ENCODE peak calls at places on chromosome 6, in six cellular contexts. One of them, this sample, is unnamed.

GRCh38 chr6:119348308-119349040 is 1.1 kb downstream of the MAN1A1 start:
- DNase-seq in CD8-positive, alpha-beta T cell: peak; percentile 38
- DNase-seq in mammary epithelial cell: no peak
- DNase-seq in body of pancreas: peak; percentile 37
- DNase-seq in left ventricle myocardium inferior: peak; percentile 24
- DNase-seq in brain microvascular endothelial cell: no peak
- DNase-seq in this sample: peak; percentile 56

GRCh38 chr6:114210467-114210866 is 132.4 kb downstream of the HS3ST5 start:
- DNase-seq in mammary epithelial cell: no peak
- DNase-seq in left ventricle myocardium inferior: no peak
- DNase-seq in body of pancreas: no peak
- DNase-seq in CD8-positive, alpha-beta T cell: no peak
- DNase-seq in brain microvascular endothelial cell: no peak
- DNase-seq in this sample: no peak

GRCh38 chr6:3795836-3796395 is 44.4 kb upstream of the PXDC1 start:
- DNase-seq in mammary epithelial cell: no peak
- DNase-seq in CD8-positive, alpha-beta T cell: no peak
- DNase-seq in brain microvascular endothelial cell: no peak
- DNase-seq in left ventricle myocardium inferior: no peak
- DNase-seq in body of pancreas: no peak
- DNase-seq in this sample: no peak

GRCh38 chr6:150006961-150007464 is 18.3 kb downstream of the RAET1L start:
- DNase-seq in mammary epithelial cell: no peak
- DNase-seq in brain microvascular endothelial cell: no peak
- DNase-seq in body of pancreas: no peak
- DNase-seq in left ventricle myocardium inferior: no peak
- DNase-seq in CD8-positive, alpha-beta T cell: peak; percentile 55
- DNase-seq in this sample: peak; percentile 35

GRCh38 chr6:53979468-53980067 is 131.7 kb upstream of the MLIP start:
- DNase-seq in mammary epithelial cell: no peak
- DNase-seq in left ventricle myocardium inferior: no peak
- DNase-seq in brain microvascular endothelial cell: peak; percentile 39
- DNase-seq in body of pancreas: no peak
- DNase-seq in CD8-positive, alpha-beta T cell: no peak
- DNase-seq in this sample: no peak

GRCh38 chr6:16420715-16421461 is 182.5 kb downstream of the GMPR start:
- DNase-seq in CD8-positive, alpha-beta T cell: peak; percentile 33
- DNase-seq in body of pancreas: no peak
- DNase-seq in left ventricle myocardium inferior: no peak
- DNase-seq in brain microvascular endothelial cell: peak; percentile 50
- DNase-seq in mammary epithelial cell: no peak
- DNase-seq in this sample: peak; percentile 88

GRCh38 chr6:30169658-30170614 is 6.6 kb downstream of the TRIM15 start:
- DNase-seq in body of pancreas: no peak
- DNase-seq in CD8-positive, alpha-beta T cell: no peak
- DNase-seq in mammary epithelial cell: peak; percentile 41
- DNase-seq in brain microvascular endothelial cell: peak; percentile 47
- DNase-seq in left ventricle myocardium inferior: no peak
- DNase-seq in this sample: no peak

GRCh38 chr6:71211799-71212198 is 76.8 kb upstream of the OGFRL1 start:
- DNase-seq in mammary epithelial cell: no peak
- DNase-seq in body of pancreas: no peak
- DNase-seq in CD8-positive, alpha-beta T cell: no peak
- DNase-seq in left ventricle myocardium inferior: no peak
- DNase-seq in brain microvascular endothelial cell: no peak
- DNase-seq in this sample: no peak

GRCh38 chr6:16271415-16271814 is 33.0 kb downstream of the GMPR start:
- DNase-seq in mammary epithelial cell: no peak
- DNase-seq in CD8-positive, alpha-beta T cell: no peak
- DNase-seq in left ventricle myocardium inferior: no peak
- DNase-seq in brain microvascular endothelial cell: no peak
- DNase-seq in body of pancreas: no peak
- DNase-seq in this sample: no peak

GRCh38 chr6:122114733-122115132 is 284.7 kb upstream of the HSF2 start:
- DNase-seq in CD8-positive, alpha-beta T cell: no peak
- DNase-seq in left ventricle myocardium inferior: no peak
- DNase-seq in body of pancreas: no peak
- DNase-seq in mammary epithelial cell: no peak
- DNase-seq in brain microvascular endothelial cell: no peak
- DNase-seq in this sample: no peak

GRCh38 chr6:2800552-2801316 is 35.5 kb downstream of the WRNIP1 start:
- DNase-seq in brain microvascular endothelial cell: no peak
- DNase-seq in body of pancreas: no peak
- DNase-seq in left ventricle myocardium inferior: no peak
- DNase-seq in mammary epithelial cell: no peak
- DNase-seq in CD8-positive, alpha-beta T cell: no peak
- DNase-seq in this sample: no peak

GRCh38 chr6:111250743-111251406 is 163.6 kb downstream of the SLC16A10 start:
- DNase-seq in CD8-positive, alpha-beta T cell: no peak
- DNase-seq in left ventricle myocardium inferior: no peak
- DNase-seq in body of pancreas: no peak
- DNase-seq in mammary epithelial cell: no peak
- DNase-seq in brain microvascular endothelial cell: no peak
- DNase-seq in this sample: no peak

GRCh38 chr6:30646450-30647038 is 389 bp upstream of the C6orf136 start:
- DNase-seq in mammary epithelial cell: no peak
- DNase-seq in left ventricle myocardium inferior: peak; percentile 95
- DNase-seq in body of pancreas: peak; percentile 92
- DNase-seq in brain microvascular endothelial cell: peak; percentile 89
- DNase-seq in CD8-positive, alpha-beta T cell: peak; percentile 92
- DNase-seq in this sample: no peak

GRCh38 chr6:129671442-129672344 is 38.3 kb downstream of the ARHGAP18 start:
- DNase-seq in mammary epithelial cell: no peak
- DNase-seq in CD8-positive, alpha-beta T cell: peak; percentile 35
- DNase-seq in body of pancreas: no peak
- DNase-seq in brain microvascular endothelial cell: no peak
- DNase-seq in left ventricle myocardium inferior: no peak
- DNase-seq in this sample: peak; percentile 65

GRCh38 chr6:47651505-47651944 is 46.9 kb upstream of the ADGRF4 start:
- DNase-seq in body of pancreas: no peak
- DNase-seq in left ventricle myocardium inferior: no peak
- DNase-seq in mammary epithelial cell: peak; percentile 74
- DNase-seq in brain microvascular endothelial cell: peak; percentile 54
- DNase-seq in CD8-positive, alpha-beta T cell: no peak
- DNase-seq in this sample: no peak

GRCh38 chr6:100202417-100203194 is 208.6 kb upstream of the MCHR2 start:
- DNase-seq in left ventricle myocardium inferior: no peak
- DNase-seq in mammary epithelial cell: peak; percentile 90
- DNase-seq in CD8-positive, alpha-beta T cell: no peak
- DNase-seq in brain microvascular endothelial cell: peak; percentile 83
- DNase-seq in body of pancreas: no peak
- DNase-seq in this sample: no peak

GRCh38 chr6:166621114-166621540 is 5.9 kb downstream of the RPS6KA2 start:
- DNase-seq in body of pancreas: no peak
- DNase-seq in CD8-positive, alpha-beta T cell: no peak
- DNase-seq in brain microvascular endothelial cell: no peak
- DNase-seq in left ventricle myocardium inferior: no peak
- DNase-seq in mammary epithelial cell: no peak
- DNase-seq in this sample: no peak

GRCh38 chr6:169971171-169971861 is 219.9 kb downstream of the ERMARD start:
- DNase-seq in brain microvascular endothelial cell: no peak
- DNase-seq in body of pancreas: peak; percentile 7
- DNase-seq in mammary epithelial cell: no peak
- DNase-seq in CD8-positive, alpha-beta T cell: no peak
- DNase-seq in left ventricle myocardium inferior: peak; percentile 7
- DNase-seq in this sample: no peak

GRCh38 chr6:167863897-167864296 is 37.2 kb downstream of the AFDN start:
- DNase-seq in left ventricle myocardium inferior: no peak
- DNase-seq in brain microvascular endothelial cell: no peak
- DNase-seq in mammary epithelial cell: no peak
- DNase-seq in CD8-positive, alpha-beta T cell: no peak
- DNase-seq in body of pancreas: no peak
- DNase-seq in this sample: no peak

GRCh38 chr6:149208071-149208670 is 109.3 kb upstream of the TAB2 start:
- DNase-seq in mammary epithelial cell: no peak
- DNase-seq in brain microvascular endothelial cell: no peak
- DNase-seq in CD8-positive, alpha-beta T cell: no peak
- DNase-seq in body of pancreas: no peak
- DNase-seq in left ventricle myocardium inferior: no peak
- DNase-seq in this sample: no peak

GRCh38 chr6:71965404-71965803 is 79.1 kb downstream of the RIMS1 start:
- DNase-seq in CD8-positive, alpha-beta T cell: no peak
- DNase-seq in body of pancreas: no peak
- DNase-seq in mammary epithelial cell: no peak
- DNase-seq in brain microvascular endothelial cell: no peak
- DNase-seq in left ventricle myocardium inferior: no peak
- DNase-seq in this sample: peak; percentile 27

GRCh38 chr6:83068628-83069027 is 1.2 kb downstream of the DOP1A start:
- DNase-seq in brain microvascular endothelial cell: no peak
- DNase-seq in body of pancreas: no peak
- DNase-seq in mammary epithelial cell: no peak
- DNase-seq in left ventricle myocardium inferior: no peak
- DNase-seq in CD8-positive, alpha-beta T cell: no peak
- DNase-seq in this sample: no peak

GRCh38 chr6:15332441-15332840 is 86.6 kb downstream of the JARID2 start:
- DNase-seq in mammary epithelial cell: no peak
- DNase-seq in left ventricle myocardium inferior: no peak
- DNase-seq in body of pancreas: no peak
- DNase-seq in brain microvascular endothelial cell: no peak
- DNase-seq in CD8-positive, alpha-beta T cell: no peak
- DNase-seq in this sample: no peak

GRCh38 chr6:34584694-34585093 is 28.6 kb upstream of the SPDEF start:
- DNase-seq in CD8-positive, alpha-beta T cell: no peak
- DNase-seq in body of pancreas: no peak
- DNase-seq in mammary epithelial cell: no peak
- DNase-seq in left ventricle myocardium inferior: no peak
- DNase-seq in brain microvascular endothelial cell: no peak
- DNase-seq in this sample: no peak

GRCh38 chr6:167704396-167704801 is 122.3 kb upstream of the AFDN start:
- DNase-seq in mammary epithelial cell: no peak
- DNase-seq in body of pancreas: no peak
- DNase-seq in left ventricle myocardium inferior: no peak
- DNase-seq in CD8-positive, alpha-beta T cell: no peak
- DNase-seq in brain microvascular endothelial cell: no peak
- DNase-seq in this sample: no peak

DNA sequence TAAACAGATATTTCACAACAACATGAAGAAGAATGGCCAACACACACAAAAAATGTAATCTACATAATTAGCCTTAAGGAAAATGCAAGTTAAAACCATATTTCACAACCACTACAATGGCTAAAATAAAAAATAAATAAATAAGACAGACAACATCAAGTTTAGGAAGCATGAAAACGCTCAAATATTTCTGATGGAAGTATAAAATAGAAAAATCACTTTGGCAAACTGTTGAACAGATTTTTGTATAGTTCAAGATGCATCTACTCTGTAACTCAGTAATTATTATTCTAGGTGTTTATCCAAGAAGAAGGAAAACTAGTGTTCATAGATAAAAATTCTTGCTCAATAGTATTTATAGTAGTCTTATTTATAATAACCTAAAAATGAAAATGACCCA is 1410.1 kb upstream of the ADGRB3 start:
- DNase-seq in brain microvascular endothelial cell: no peak
- DNase-seq in left ventricle myocardium inferior: no peak
- DNase-seq in body of pancreas: no peak
- DNase-seq in mammary epithelial cell: no peak
- DNase-seq in CD8-positive, alpha-beta T cell: no peak
- DNase-seq in this sample: no peak
- H3K27me3 ChIP-seq in brain microvascular endothelial cell: no peaks in the 10 kb centered on the region
- H3K27me3 ChIP-seq in left ventricle myocardium inferior: no peaks in the 10 kb centered on the region
- H3K27me3 ChIP-seq in body of pancreas: no peaks in the 10 kb centered on the region
- H3K27me3 ChIP-seq in mammary epithelial cell: no peaks in the 10 kb centered on the region
- H3K27me3 ChIP-seq in CD8-positive, alpha-beta T cell: no peaks in the 10 kb centered on the region
- H3K27me3 ChIP-seq in this sample: no peaks in the 10 kb centered on the region

GRCh38 chr6:144007455-144007778 is 642 bp downstream of the PLAGL1 start:
- DNase-seq in body of pancreas: no peak
- DNase-seq in CD8-positive, alpha-beta T cell: no peak
- DNase-seq in mammary epithelial cell: peak; percentile 7
- DNase-seq in brain microvascular endothelial cell: no peak
- DNase-seq in left ventricle myocardium inferior: no peak
- DNase-seq in this sample: no peak

GRCh38 chr6:144012534-144012933 is 4.5 kb upstream of the PLAGL1 start:
- DNase-seq in brain microvascular endothelial cell: peak; percentile 16
- DNase-seq in mammary epithelial cell: peak; percentile 14
- DNase-seq in CD8-positive, alpha-beta T cell: no peak
- DNase-seq in left ventricle myocardium inferior: no peak
- DNase-seq in body of pancreas: no peak
- DNase-seq in this sample: no peak

GRCh38 chr6:144006731-144007454 is 1.2 kb downstream of the PLAGL1 start:
- DNase-seq in mammary epithelial cell: peak; percentile 49
- DNase-seq in body of pancreas: no peak
- DNase-seq in brain microvascular endothelial cell: peak; percentile 56
- DNase-seq in CD8-positive, alpha-beta T cell: no peak
- DNase-seq in left ventricle myocardium inferior: no peak
- DNase-seq in this sample: no peak

GRCh38 chr6:144007779-144008500 is at the start of gene PLAGL1:
- DNase-seq in body of pancreas: peak; percentile 72
- DNase-seq in mammary epithelial cell: peak; percentile 57
- DNase-seq in brain microvascular endothelial cell: peak; percentile 31
- DNase-seq in CD8-positive, alpha-beta T cell: peak; percentile 8
- DNase-seq in left ventricle myocardium inferior: peak; percentile 72
- DNase-seq in this sample: peak; percentile 18

GRCh38 chr6:144008501-144009245 is 614 bp upstream of the PLAGL1 start:
- DNase-seq in brain microvascular endothelial cell: no peak
- DNase-seq in left ventricle myocardium inferior: no peak
- DNase-seq in mammary epithelial cell: no peak
- DNase-seq in CD8-positive, alpha-beta T cell: no peak
- DNase-seq in body of pancreas: peak; percentile 64
- DNase-seq in this sample: no peak
- H3K27me3 ChIP-seq in brain microvascular endothelial cell: no peaks in the 10 kb centered on the region
- H3K27me3 ChIP-seq in left ventricle myocardium inferior: no peaks in the 10 kb centered on the region
- H3K27me3 ChIP-seq in mammary epithelial cell: no peaks in the 10 kb centered on the region
- H3K27me3 ChIP-seq in CD8-positive, alpha-beta T cell: no peaks in the 10 kb centered on the region
- H3K27me3 ChIP-seq in body of pancreas: no peaks in the 10 kb centered on the region
- H3K27me3 ChIP-seq in this sample: no peaks in the 10 kb centered on the region

GRCh38 chr6:373031-373430 is 18.5 kb upstream of the IRF4 start:
- DNase-seq in body of pancreas: no peak
- DNase-seq in mammary epithelial cell: no peak
- DNase-seq in CD8-positive, alpha-beta T cell: no peak
- DNase-seq in brain microvascular endothelial cell: no peak
- DNase-seq in left ventricle myocardium inferior: no peak
- DNase-seq in this sample: no peak
- H3K27me3 ChIP-seq in body of pancreas: peaks cover 16% of the 10 kb centered on the region
- H3K27me3 ChIP-seq in mammary epithelial cell: peaks cover 6% of the 10 kb centered on the region
- H3K27me3 ChIP-seq in CD8-positive, alpha-beta T cell: no peaks in the 10 kb centered on the region
- H3K27me3 ChIP-seq in brain microvascular endothelial cell: peaks cover 22% of the 10 kb centered on the region
- H3K27me3 ChIP-seq in left ventricle myocardium inferior: peaks cover 87% of the 10 kb centered on the region
- H3K27me3 ChIP-seq in this sample: no peaks in the 10 kb centered on the region

GRCh38 chr6:137045221-137045789 is 540 bp upstream of the IL20RA start:
- DNase-seq in brain microvascular endothelial cell: no peak
- DNase-seq in mammary epithelial cell: no peak
- DNase-seq in body of pancreas: no peak
- DNase-seq in CD8-positive, alpha-beta T cell: no peak
- DNase-seq in left ventricle myocardium inferior: no peak
- DNase-seq in this sample: no peak

GRCh38 chr6:137043710-137044365 is 927 bp downstream of the IL20RA start:
- DNase-seq in mammary epithelial cell: peak; percentile 28
- DNase-seq in left ventricle myocardium inferior: peak; percentile 21
- DNase-seq in body of pancreas: no peak
- DNase-seq in CD8-positive, alpha-beta T cell: no peak
- DNase-seq in brain microvascular endothelial cell: peak; percentile 12
- DNase-seq in this sample: no peak

GRCh38 chr6:137049095-137049494 is 4.3 kb upstream of the IL20RA start:
- DNase-seq in mammary epithelial cell: no peak
- DNase-seq in left ventricle myocardium inferior: no peak
- DNase-seq in CD8-positive, alpha-beta T cell: no peak
- DNase-seq in brain microvascular endothelial cell: no peak
- DNase-seq in body of pancreas: no peak
- DNase-seq in this sample: no peak

GRCh38 chr6:137044366-137045220 is at the start of gene IL20RA:
- DNase-seq in brain microvascular endothelial cell: no peak
- DNase-seq in body of pancreas: peak; percentile 58
- DNase-seq in mammary epithelial cell: no peak
- DNase-seq in left ventricle myocardium inferior: peak; percentile 20
- DNase-seq in CD8-positive, alpha-beta T cell: no peak
- DNase-seq in this sample: peak; percentile 30

GRCh38 chr6:137046871-137047412 is 2.2 kb upstream of the IL20RA start:
- DNase-seq in left ventricle myocardium inferior: no peak
- DNase-seq in body of pancreas: no peak
- DNase-seq in CD8-positive, alpha-beta T cell: no peak
- DNase-seq in mammary epithelial cell: no peak
- DNase-seq in brain microvascular endothelial cell: no peak
- DNase-seq in this sample: no peak
- H3K27me3 ChIP-seq in left ventricle myocardium inferior: peaks cover 39% of the 10 kb centered on the region
- H3K27me3 ChIP-seq in body of pancreas: no peaks in the 10 kb centered on the region
- H3K27me3 ChIP-seq in CD8-positive, alpha-beta T cell: peaks cover 24% of the 10 kb centered on the region
- H3K27me3 ChIP-seq in mammary epithelial cell: peaks cover 49% of the 10 kb centered on the region
- H3K27me3 ChIP-seq in brain microvascular endothelial cell: peaks cover 2% of the 10 kb centered on the region
- H3K27me3 ChIP-seq in this sample: no peaks in the 10 kb centered on the region

This sample was measured in GM06990.